ENCODE peak calls at places on chromosomes 2 and 18, in eight cellular contexts. U, L, O, V, Q, Y, R and E are unnamed samples.

GRCh38 chr18:63454497-63454896 is 22.3 kb upstream of the SERPINB5 start:
- DNase-seq in Q (no peak), V (no peak), Y (no peak), U (no peak), L (no peak), O (no peak), R (no peak), E (no peak)

GRCh38 chr2:206698811-206699210 is 19.4 kb downstream of the DYTN start:
- DNase-seq in R (no peak), V (no peak), L (no peak), Q (no peak), U (no peak), O (no peak), Y (no peak), E (no peak)

GRCh38 chr18:43396266-43396665 is 119.0 kb upstream of the SYT4 start:
- DNase-seq in R (no peak), V (peak; percentile 40), Q (no peak), O (no peak), Y (no peak), U (no peak), L (peak; percentile 20), E (no peak)

GRCh38 chr2:199019898-199020507 is 437.7 kb downstream of the SATB2 start:
- DNase-seq in V (peak; percentile 13), U (no peak), R (no peak), L (peak; percentile 11), O (no peak), Y (no peak), Q (no peak), E (no peak)

GRCh38 chr2:128388414-128389032 is 69.9 kb upstream of the HS6ST1 start:
- DNase-seq in R (no peak), V (peak; percentile 29), Q (no peak), U (no peak), Y (no peak), O (no peak), L (no peak), E (no peak)

GRCh38 chr2:218908721-218909619 is 28.3 kb downstream of the WNT10A start:
- DNase-seq in Y (peak; percentile 91), L (peak; percentile 86), Q (peak; percentile 80), O (peak; percentile 87), U (peak; percentile 96), R (peak; percentile 83), V (peak; percentile 94), E (peak; percentile 95)

GRCh38 chr2:221467610-221468009 is 104.5 kb downstream of the EPHA4 start:
- DNase-seq in L (no peak), R (no peak), Y (no peak), V (peak; percentile 48), O (no peak), Q (no peak), U (no peak), E (no peak)

GRCh38 chr2:317501-318424 is 29.9 kb upstream of the ALKAL2 start:
- DNase-seq in Y (no peak), R (no peak), Q (no peak), L (peak; percentile 82), U (peak; percentile 26), V (peak; percentile 15), O (no peak), E (no peak)

GRCh38 chr2:16623564-16624418 is 41.8 kb downstream of the CYRIA start:
- DNase-seq in Y (no peak), O (no peak), R (no peak), L (no peak), U (no peak), V (no peak), Q (no peak), E (no peak)

GRCh38 chr2:128563348-128563687 is 244.7 kb upstream of the HS6ST1 start:
- DNase-seq in R (peak; percentile 38), Q (no peak), Y (peak; percentile 82), V (peak; percentile 97), O (no peak), U (peak; percentile 86), L (no peak), E (peak; percentile 77)

GRCh38 chr2:121603185-121603584 is 46.1 kb downstream of the CLASP1 start:
- DNase-seq in R (no peak), U (no peak), Y (no peak), L (no peak), V (no peak), O (no peak), Q (no peak), E (no peak)

GRCh38 chr2:45494275-45494977 is 116.6 kb downstream of the SRBD1 start:
- DNase-seq in O (no peak), V (peak; percentile 88), U (no peak), R (no peak), L (peak; percentile 54), Y (no peak), Q (no peak), E (no peak)

GRCh38 chr2:122389694-122390093 is 634.2 kb downstream of the TSN start:
- DNase-seq in Q (no peak), Y (no peak), U (no peak), R (no peak), L (no peak), V (no peak), O (no peak), E (no peak)

GRCh38 chr2:117935436-117935835 is 78.4 kb downstream of the CCDC93 start:
- DNase-seq in R (no peak), O (no peak), V (no peak), Y (no peak), Q (no peak), L (no peak), U (no peak), E (no peak)

GRCh38 chr2:202278036-202278760 is 12.6 kb downstream of the NOP58 start:
- DNase-seq in R (no peak), Q (no peak), L (no peak), U (no peak), Y (no peak), V (peak; percentile 65), O (no peak), E (no peak)

GRCh38 chr2:39568561-39569006 is 97.1 kb upstream of the TMEM178A start:
- DNase-seq in L (no peak), Q (no peak), R (no peak), O (no peak), U (no peak), V (peak; percentile 83), Y (no peak), E (no peak)

GRCh38 chr18:77118256-77119090 is 14.1 kb downstream of the MBP start:
- DNase-seq in U (peak; percentile 27), Y (no peak), L (no peak), V (no peak), R (peak; percentile 40), O (no peak), Q (no peak), E (no peak)

GRCh38 chr2:216117566-216117965 is 8.4 kb downstream of the XRCC5 start:
- DNase-seq in Y (no peak), O (no peak), R (no peak), U (no peak), Q (no peak), V (no peak), L (no peak), E (no peak)

GRCh38 chr2:216116418-216116817 is 7.3 kb downstream of the XRCC5 start:
- DNase-seq in Y (no peak), L (no peak), Q (no peak), V (no peak), R (no peak), O (no peak), U (no peak), E (no peak)

GRCh38 chr2:216119144-216119543 is 10.0 kb downstream of the XRCC5 start:
- DNase-seq in U (no peak), R (no peak), O (no peak), Q (no peak), Y (no peak), L (peak; percentile 63), V (no peak), E (no peak)

GRCh38 chr2:216119986-216120385 is 10.8 kb downstream of the XRCC5 start:
- DNase-seq in R (no peak), V (no peak), L (no peak), U (no peak), O (no peak), Y (no peak), Q (no peak), E (no peak)

GRCh38 chr2:216118474-216118873 is 9.3 kb downstream of the XRCC5 start:
- DNase-seq in L (no peak), O (no peak), R (no peak), V (no peak), U (no peak), Y (no peak), Q (no peak), E (no peak)
- H3K4me3 ChIP-seq in L (no peak overlapping the region), O (no peak overlapping the region), R (no peak overlapping the region), V (no peak overlapping the region), U (no peak overlapping the region), Y (no peak overlapping the region), Q (no peak overlapping the region), E (no peak overlapping the region)

DNA sequence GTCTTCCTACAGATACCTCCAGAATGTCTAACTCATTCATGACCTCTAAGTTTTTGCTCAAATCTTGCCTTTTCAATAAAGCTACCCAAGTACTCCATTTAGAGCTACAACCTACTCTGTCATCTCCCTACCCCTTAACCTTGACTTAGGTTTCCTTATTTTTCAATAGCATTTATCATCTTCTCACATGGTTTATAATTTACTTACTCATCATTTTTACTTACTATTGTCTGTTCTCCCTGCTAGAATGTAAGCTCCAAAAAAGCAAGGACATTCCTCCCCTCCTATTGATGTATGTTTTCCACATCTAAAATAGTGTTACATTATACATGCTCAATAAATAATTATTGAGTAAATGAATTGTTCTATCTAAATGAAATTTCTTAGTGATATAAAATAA is 3.1 kb upstream of the GCA start:
- DNase-seq in Y (no peak), U (no peak), O (no peak), R (no peak), Q (no peak), V (no peak), L (no peak), E (no peak)
- H3K27ac ChIP-seq in Y (no peak overlapping the region), U (no peak overlapping the region), O (no peak overlapping the region), R (no peak overlapping the region), Q (no peak overlapping the region), V (no peak overlapping the region), L (no peak overlapping the region), E (no peak overlapping the region)

GRCh38 chr2:101517753-101518152 is 42.8 kb upstream of the RFX8 start:
- DNase-seq in V (peak; percentile 71), Q (no peak), L (no peak), R (no peak), U (no peak), O (no peak), Y (no peak), E (no peak)

GRCh38 chr2:101519173-101519492 is 44.2 kb upstream of the RFX8 start:
- DNase-seq in O (no peak), V (no peak), R (no peak), L (no peak), Q (no peak), U (no peak), Y (no peak), E (no peak)

GRCh38 chr2:101516833-101517690 is 42.1 kb upstream of the RFX8 start:
- DNase-seq in Q (no peak), Y (no peak), U (no peak), L (no peak), V (peak; percentile 83), R (no peak), O (no peak), E (no peak)

GRCh38 chr2:101520246-101520645 is 45.3 kb upstream of the RFX8 start:
- DNase-seq in L (no peak), U (no peak), Q (no peak), Y (no peak), V (peak; percentile 58), R (no peak), O (no peak), E (no peak)

GRCh38 chr2:101518470-101519172 is 43.7 kb upstream of the RFX8 start:
- DNase-seq in L (peak; percentile 11), Q (no peak), O (no peak), R (peak; percentile 71), U (peak; percentile 69), Y (peak; percentile 35), V (peak; percentile 67), E (no peak)
- H3K4me1 ChIP-seq in L (no peaks in the 10 kb centered on the region), Q (peaks cover 12% of the 10 kb centered on the region), O (no peaks in the 10 kb centered on the region), R (peaks cover 12% of the 10 kb centered on the region), U (no peaks in the 10 kb centered on the region), Y (peaks cover 3% of the 10 kb centered on the region), V (no peaks in the 10 kb centered on the region), E (no peaks in the 10 kb centered on the region)

GRCh38 chr2:9552491-9553178 is 3.0 kb downstream of the ADAM17 start:
- DNase-seq in L (no peak), O (no peak), U (no peak), Q (no peak), V (peak; percentile 89), Y (no peak), R (no peak), E (no peak)
- H3K4me3 ChIP-seq in L (no peak overlapping the region), O (no peak overlapping the region), U (no peak overlapping the region), Q (no peak overlapping the region), V (no peak overlapping the region), Y (no peak overlapping the region), R (no peak overlapping the region), E (peak overlapping the region; percentile 40)